ENCODE peak calls at places on chromosomes 12 and 14, in five cellular contexts. Y is sigmoid colon, G is brain microvascular endothelial cell, F is pancreas, Z is cardiac muscle cell. X is an unnamed sample.

GRCh38 chr12:120096671-120097202 is 19.8 kb downstream of the RAB35 start:
- DNase-seq in Y (no peak), G (no peak), F (no peak), Z (no peak), X (no peak)

GRCh38 chr12:114476159-114476558 is 70.2 kb upstream of the TBX5 start:
- DNase-seq in Y (no peak), G (no peak), F (no peak), Z (peak), X (peak)

GRCh38 chr14:65336191-65336591 is 76.3 kb upstream of the FUT8 start:
- DNase-seq in Y (no peak), G (peak), F (no peak), Z (no peak), X (peak)

GRCh38 chr14:65074449-65075155 is 27.7 kb downstream of the MAX start:
- DNase-seq in Y (no peak), G (no peak), F (no peak), Z (no peak), X (no peak)

GRCh38 chr12:101957251-101957650 is 79.9 kb downstream of the DRAM1 start:
- DNase-seq in Y (no peak), G (no peak), F (no peak), Z (no peak), X (no peak)

GRCh38 chr14:99274346-99275221 is 2.6 kb upstream of the BCL11B start:
- DNase-seq in Y (no peak), G (peak), F (peak), Z (peak), X (peak)

GRCh38 chr14:23861666-23862065 is 91.9 kb upstream of the DHRS4 start:
- DNase-seq in Y (no peak), G (peak), F (peak), Z (peak), X (no peak)

GRCh38 chr14:54776361-54777001 is 126.1 kb downstream of the GCH1 start:
- DNase-seq in Y (peak), G (peak), F (no peak), Z (peak), X (peak)

GRCh38 chr12:16020034-16020433 is 108.9 kb downstream of the DERA start:
- DNase-seq in Y (no peak), G (no peak), F (no peak), Z (no peak), X (no peak)

GRCh38 chr12:9687228-9687627 is 17.7 kb downstream of the CLEC2D start:
- DNase-seq in Y (no peak), G (peak), F (no peak), Z (no peak), X (peak)

GRCh38 chr12:92745874-92746553 is 43.2 kb downstream of the PLEKHG7 start:
- DNase-seq in Y (peak), G (peak), F (peak), Z (no peak), X (peak)

GRCh38 chr14:60212503-60213371 is 36.3 kb upstream of the PPM1A start:
- DNase-seq in Y (no peak), G (no peak), F (no peak), Z (no peak), X (no peak)

GRCh38 chr14:87461704-87462103 is 531.3 kb downstream of the GALC start:
- DNase-seq in Y (no peak), G (no peak), F (no peak), Z (peak), X (no peak)

DNA sequence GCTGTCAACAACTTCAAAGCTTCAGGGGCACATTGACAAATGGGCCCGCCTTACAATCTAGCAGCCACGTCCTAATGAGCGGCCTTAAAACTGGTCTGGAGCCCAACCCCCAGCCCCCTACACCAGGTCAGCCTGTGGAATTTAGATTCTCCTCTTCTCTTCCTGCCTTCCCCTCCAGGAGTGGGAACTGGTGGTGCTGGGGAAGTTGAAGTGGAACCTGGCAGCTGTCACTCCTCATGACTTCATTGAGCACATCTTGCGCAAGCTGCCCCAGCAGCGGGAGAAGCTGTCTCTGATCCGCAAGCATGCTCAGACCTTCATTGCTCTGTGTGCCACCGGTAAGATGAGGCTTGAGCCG is 5.0 kb downstream of the CCND2 start:
- DNase-seq in Y (peak), G (no peak), F (no peak), Z (peak), X (no peak)
- H3K4me3 ChIP-seq in Y (no peak), G (no peak), F (no peak), Z (no peak), X (no peak)

GRCh38 chr14:71753976-71754375 is 178.3 kb upstream of the RGS6 start:
- DNase-seq in Y (no peak), G (no peak), F (no peak), Z (no peak), X (no peak)

GRCh38 chr14:71753126-71753830 is 179.0 kb upstream of the RGS6 start:
- DNase-seq in Y (peak), G (peak), F (peak), Z (peak), X (peak)

GRCh38 chr14:71749613-71750238 is 182.5 kb upstream of the RGS6 start:
- DNase-seq in Y (no peak), G (no peak), F (peak), Z (no peak), X (no peak)

GRCh38 chr14:71752111-71752738 is 180.0 kb upstream of the RGS6 start:
- DNase-seq in Y (no peak), G (no peak), F (no peak), Z (no peak), X (no peak)

DNA sequence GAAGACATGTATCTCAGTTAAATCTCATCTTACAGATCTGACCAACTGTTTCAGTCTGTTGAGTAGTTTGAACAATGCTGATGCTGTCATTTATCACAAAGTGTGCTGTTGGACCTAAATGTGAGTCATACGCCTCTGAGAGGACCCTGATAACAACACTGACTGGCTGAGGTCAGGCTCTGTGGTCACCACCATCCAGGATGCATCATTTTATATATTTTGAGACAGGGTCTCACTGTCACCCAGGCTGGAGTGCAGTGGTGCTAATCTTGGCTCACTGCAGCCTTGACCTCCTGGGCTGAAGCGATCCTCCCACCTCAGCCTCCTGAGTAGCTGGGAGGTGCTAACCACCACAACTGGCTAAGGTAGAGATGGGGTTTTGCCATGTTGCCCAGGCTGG is 181.0 kb upstream of the RGS6 start:
- DNase-seq in Y (no peak), G (peak), F (no peak), Z (no peak), X (no peak)
- H3K4me3 ChIP-seq in Y (no peak), G (no peak), F (no peak), Z (no peak), X (no peak)

DNA sequence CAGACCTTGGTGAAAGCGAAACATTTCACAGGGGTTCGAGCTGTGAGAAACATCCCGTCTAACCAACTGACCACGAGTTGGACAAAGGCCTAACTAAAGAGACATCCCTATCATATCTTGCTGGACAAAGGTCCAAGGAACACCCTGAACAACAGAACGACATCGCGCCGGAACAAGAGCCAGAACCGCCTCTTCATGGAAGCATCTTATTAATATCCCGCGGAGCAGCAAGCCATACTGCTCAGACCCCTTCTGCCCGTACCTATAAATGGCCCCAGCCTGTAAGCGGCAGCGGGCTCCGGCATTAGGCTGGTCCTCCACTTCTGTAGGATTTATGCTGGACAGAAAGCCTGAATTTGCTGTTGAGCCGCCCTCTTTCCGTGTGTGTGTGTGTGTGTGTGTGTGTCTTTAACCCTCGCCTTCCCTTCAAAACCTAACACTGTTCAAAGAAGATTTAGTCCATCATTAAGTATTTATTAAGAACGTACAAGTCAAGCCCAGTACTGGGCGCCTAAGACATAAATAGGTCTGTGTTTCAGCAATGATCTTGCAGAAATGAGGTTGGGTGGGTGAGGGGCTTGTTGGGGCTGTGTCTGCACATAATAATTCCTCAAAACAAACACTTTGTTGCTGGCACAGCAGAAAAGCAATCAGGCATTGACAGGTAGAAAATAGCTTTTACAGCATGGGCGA is 1.9 kb downstream of the SLC6A15 start:
- DNase-seq in Y (no peak), G (peak), F (no peak), Z (no peak), X (peak)
- H3K4me3 ChIP-seq in Y (peak), G (peak), F (peak), Z (peak), X (peak)

DNA sequence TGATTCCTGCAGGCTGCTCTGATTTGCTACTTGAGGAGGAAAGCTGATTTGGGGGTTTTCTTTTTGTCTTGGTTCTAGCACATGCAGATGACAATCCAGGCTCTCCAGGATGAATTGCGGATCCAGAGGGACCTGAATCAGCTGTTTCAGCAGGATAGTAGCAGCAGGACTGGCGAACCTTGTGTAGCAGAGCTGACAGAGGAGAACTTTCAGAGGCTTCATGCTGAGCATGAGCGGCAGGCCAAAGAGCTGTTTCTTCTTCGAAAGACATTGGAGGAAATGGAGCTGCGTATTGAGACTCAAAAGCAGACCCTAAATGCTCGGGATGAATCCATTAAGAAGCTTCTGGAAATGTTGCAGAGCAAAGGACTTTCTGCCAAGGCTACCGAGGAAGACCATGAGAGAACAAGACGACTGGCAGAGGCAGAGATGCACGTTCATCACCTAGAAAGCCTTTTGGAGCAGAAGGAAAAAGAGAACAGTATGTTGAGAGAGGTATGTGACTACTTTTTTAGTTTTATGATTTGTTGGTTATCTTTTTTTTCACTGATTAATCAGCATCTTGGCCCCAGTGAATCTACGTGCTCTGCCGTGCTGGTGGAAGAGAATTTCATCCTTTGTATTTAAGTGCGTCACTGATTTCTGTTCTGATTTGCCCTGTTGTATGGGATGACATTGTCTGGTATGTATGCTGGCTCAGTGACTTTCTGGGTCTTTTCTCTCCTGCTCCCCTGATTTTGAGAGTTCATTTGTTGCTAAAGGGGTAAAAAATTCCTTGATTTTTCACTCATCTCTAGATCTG is 92.3 kb downstream of the ERC1 start:
- DNase-seq in Y (no peak), G (peak), F (no peak), Z (peak), X (peak)
- H3K4me3 ChIP-seq in Y (peak), G (no peak), F (no peak), Z (no peak), X (no peak)

GRCh38 chr14:49617846-49618519 is 2.4 kb downstream of the RPL36AL start:
- DNase-seq in Y (no peak), G (no peak), F (no peak), Z (no peak), X (no peak)
- H3K4me3 ChIP-seq in Y (no peak), G (no peak), F (no peak), Z (no peak), X (no peak)

GRCh38 chr14:77139540-77140342 is 1.9 kb downstream of the ZDHHC22 start:
- DNase-seq in Y (no peak), G (no peak), F (no peak), Z (peak), X (no peak)
- H3K4me3 ChIP-seq in Y (no peak), G (no peak), F (peak), Z (no peak), X (no peak)

X was measured in cardiac fibroblast.